ENCODE peak calls at places on chromosome 11, in eight cellular contexts. U is K562, B is HCT116, R is A549, V is HepG2, L is GM23338, J is SK-N-SH, T is GM12878. O is an unnamed sample. For H3K4me1, the result is how much of the 10 kb centered on the place peaks cover.

GRCh38 chr11:19508166-19508565 is 204.5 kb upstream of the NAV2 start:
- DNase-seq in U (peak), B (no peak), R (peak), V (peak), L (no peak), J (no peak), T (no peak), O (peak)

GRCh38 chr11:126357969-126358762 is 2.7 kb downstream of the ST3GAL4 start:
- DNase-seq in U (no peak), B (no peak), R (no peak), V (peak), L (no peak), J (no peak), T (no peak), O (no peak)

GRCh38 chr11:73257342-73258103 is 14.6 kb upstream of the P2RY6 start:
- DNase-seq in U (no peak), B (peak), R (peak), V (peak), L (peak), J (no peak), T (no peak), O (no peak)

GRCh38 chr11:45082744-45083543 is 63.5 kb upstream of the PRDM11 start:
- DNase-seq in U (no peak), B (no peak), R (no peak), V (no peak), L (peak), J (no peak), T (no peak), O (no peak)

GRCh38 chr11:119835804-119836203 is 106.8 kb upstream of the NECTIN1 start:
- DNase-seq in U (no peak), B (no peak), R (no peak), V (no peak), L (no peak), J (no peak), T (no peak), O (no peak)

GRCh38 chr11:22521226-22521625 is 104.4 kb downstream of the FANCF start:
- DNase-seq in U (peak), B (peak), R (peak), V (peak), L (no peak), J (no peak), T (no peak), O (no peak)

GRCh38 chr11:76339217-76339616 is 41.7 kb downstream of the THAP12 start:
- DNase-seq in U (no peak), B (no peak), R (no peak), V (no peak), L (no peak), J (no peak), T (no peak), O (no peak)

GRCh38 chr11:774873-775592 is 2.3 kb downstream of the GATD1 start:
- DNase-seq in U (no peak), B (no peak), R (no peak), V (no peak), L (no peak), J (no peak), T (no peak), O (no peak)

GRCh38 chr11:126160345-126161145 is 50.9 kb downstream of the RPUSD4 start:
- DNase-seq in U (no peak), B (no peak), R (no peak), V (no peak), L (no peak), J (peak), T (no peak), O (no peak)

GRCh38 chr11:69931994-69932910 is 113.0 kb upstream of the FGF3 start:
- DNase-seq in U (no peak), B (no peak), R (no peak), V (no peak), L (no peak), J (no peak), T (no peak), O (no peak)

GRCh38 chr11:75475767-75476650 is 43.0 kb upstream of the KLHL35 start:
- DNase-seq in U (peak), B (no peak), R (no peak), V (no peak), L (no peak), J (no peak), T (no peak), O (no peak)

GRCh38 chr11:69361466-69361865 is 67.5 kb downstream of the MYEOV start:
- DNase-seq in U (no peak), B (no peak), R (no peak), V (no peak), L (no peak), J (no peak), T (no peak), O (no peak)

GRCh38 chr11:110886241-110886640 is 174.0 kb upstream of the ARHGAP20 start:
- DNase-seq in U (no peak), B (no peak), R (no peak), V (no peak), L (no peak), J (no peak), T (no peak), O (no peak)

GRCh38 chr11:67275606-67276409 is 9.5 kb downstream of the GRK2 start:
- DNase-seq in U (no peak), B (no peak), R (no peak), V (no peak), L (no peak), J (no peak), T (no peak), O (no peak)

GRCh38 chr11:70212227-70212811 is 9.2 kb downstream of the FADD start:
- DNase-seq in U (no peak), B (no peak), R (no peak), V (peak), L (peak), J (no peak), T (no peak), O (no peak)

GRCh38 chr11:69563946-69564780 is 76.8 kb upstream of the CCND1 start:
- DNase-seq in U (no peak), B (no peak), R (no peak), V (peak), L (no peak), J (no peak), T (no peak), O (no peak)

GRCh38 chr11:45994421-45995341 is 72.2 kb downstream of the LARGE2 start:
- DNase-seq in U (peak), B (no peak), R (no peak), V (no peak), L (peak), J (peak), T (no peak), O (no peak)

GRCh38 chr11:120573756-120574354 is 62.3 kb downstream of the GRIK4 start:
- DNase-seq in U (no peak), B (no peak), R (no peak), V (no peak), L (no peak), J (no peak), T (no peak), O (no peak)

GRCh38 chr11:88175707-88176066 is 444 bp upstream of the RAB38 start:
- DNase-seq in U (peak), B (no peak), R (no peak), V (no peak), L (peak), J (no peak), T (no peak), O (no peak)

GRCh38 chr11:19389787-19390303 is 149.1 kb upstream of the E2F8 start:
- DNase-seq in U (no peak), B (no peak), R (no peak), V (peak), L (no peak), J (no peak), T (no peak), O (no peak)

GRCh38 chr11:723120-723883 is 17.3 kb downstream of the EPS8L2 start:
- DNase-seq in U (peak), B (no peak), R (peak), V (peak), L (peak), J (peak), T (no peak), O (no peak)

GRCh38 chr11:115126515-115127208 is 377.6 kb downstream of the CADM1 start:
- DNase-seq in U (no peak), B (no peak), R (no peak), V (no peak), L (no peak), J (no peak), T (no peak), O (no peak)

GRCh38 chr11:84227970-84228369 is 941.8 kb upstream of the CCDC90B start:
- DNase-seq in U (no peak), B (no peak), R (no peak), V (no peak), L (no peak), J (no peak), T (no peak), O (no peak)

GRCh38 chr11:86743223-86744118 is 56.9 kb upstream of the PRSS23 start:
- DNase-seq in U (peak), B (peak), R (peak), V (peak), L (no peak), J (no peak), T (no peak), O (peak)

GRCh38 chr11:122697636-122698167 is 42.2 kb downstream of the UBASH3B start:
- DNase-seq in U (no peak), B (no peak), R (no peak), V (no peak), L (no peak), J (no peak), T (no peak), O (no peak)

GRCh38 chr11:94305146-94305545 is 766 bp downstream of the IZUMO1R start:
- DNase-seq in U (no peak), B (no peak), R (no peak), V (no peak), L (no peak), J (no peak), T (no peak), O (no peak)

GRCh38 chr11:20037358-20037757 is 122.9 kb downstream of the DBX1 start:
- DNase-seq in U (no peak), B (no peak), R (no peak), V (no peak), L (no peak), J (no peak), T (no peak), O (no peak)

GRCh38 chr11:86949995-86950993 is 4.9 kb downstream of the FZD4 start:
- DNase-seq in U (no peak), B (no peak), R (no peak), V (no peak), L (no peak), J (no peak), T (no peak), O (no peak)

GRCh38 chr11:36300651-36301050 is 4.6 kb downstream of the PRR5L start:
- DNase-seq in U (no peak), B (no peak), R (no peak), V (no peak), L (no peak), J (no peak), T (no peak), O (no peak)

GRCh38 chr11:134032031-134032430 is 36.8 kb upstream of the JAM3 start:
- DNase-seq in U (no peak), B (no peak), R (no peak), V (no peak), L (no peak), J (no peak), T (no peak), O (no peak)

GRCh38 chr11:84541711-84542340 is 1085.3 kb downstream of the DLG2 start:
- DNase-seq in U (no peak), B (no peak), R (no peak), V (no peak), L (no peak), J (no peak), T (no peak), O (no peak)

GRCh38 chr11:131606936-131607335 is 236.5 kb downstream of the NTM start:
- DNase-seq in U (no peak), B (no peak), R (no peak), V (no peak), L (no peak), J (no peak), T (no peak), O (no peak)

GRCh38 chr11:110891411-110891810 is 179.2 kb upstream of the ARHGAP20 start:
- DNase-seq in U (no peak), B (no peak), R (no peak), V (no peak), L (no peak), J (no peak), T (no peak), O (no peak)

GRCh38 chr11:114162719-114163123 is 103.2 kb downstream of the ZBTB16 start:
- DNase-seq in U (no peak), B (no peak), R (peak), V (no peak), L (no peak), J (peak), T (no peak), O (no peak)

GRCh38 chr11:64867748-64868462 is 10.5 kb downstream of the EHD1 start:
- DNase-seq in U (no peak), B (no peak), R (no peak), V (no peak), L (no peak), J (no peak), T (no peak), O (no peak)

GRCh38 chr11:64864473-64865285 is 13.7 kb downstream of the EHD1 start:
- DNase-seq in U (no peak), B (no peak), R (no peak), V (no peak), L (no peak), J (no peak), T (no peak), O (no peak)

GRCh38 chr11:64864135-64864472 is 14.3 kb downstream of the EHD1 start:
- DNase-seq in U (no peak), B (no peak), R (no peak), V (no peak), L (no peak), J (no peak), T (no peak), O (no peak)

GRCh38 chr11:64865286-64866172 is 12.9 kb downstream of the EHD1 start:
- DNase-seq in U (no peak), B (no peak), R (no peak), V (no peak), L (no peak), J (no peak), T (no peak), O (no peak)

GRCh38 chr11:64866173-64866491 is 12.3 kb downstream of the EHD1 start:
- DNase-seq in U (no peak), B (no peak), R (no peak), V (no peak), L (no peak), J (no peak), T (no peak), O (no peak)
- H3K4me3 ChIP-seq in U (no peak), B (no peak), R (no peak), V (no peak), L (no peak), J (no peak), T (peak), O (no peak)

GRCh38 chr11:11980841-11981308 is 27.6 kb downstream of the DKK3 start:
- DNase-seq in U (no peak), B (no peak), R (no peak), V (no peak), L (no peak), J (no peak), T (no peak), O (no peak)
- H3K4me1 ChIP-seq in U (under half), B (under half), R (half or more), V (under half), L (under half), J (half or more), T (under half), O (under half)

DNA sequence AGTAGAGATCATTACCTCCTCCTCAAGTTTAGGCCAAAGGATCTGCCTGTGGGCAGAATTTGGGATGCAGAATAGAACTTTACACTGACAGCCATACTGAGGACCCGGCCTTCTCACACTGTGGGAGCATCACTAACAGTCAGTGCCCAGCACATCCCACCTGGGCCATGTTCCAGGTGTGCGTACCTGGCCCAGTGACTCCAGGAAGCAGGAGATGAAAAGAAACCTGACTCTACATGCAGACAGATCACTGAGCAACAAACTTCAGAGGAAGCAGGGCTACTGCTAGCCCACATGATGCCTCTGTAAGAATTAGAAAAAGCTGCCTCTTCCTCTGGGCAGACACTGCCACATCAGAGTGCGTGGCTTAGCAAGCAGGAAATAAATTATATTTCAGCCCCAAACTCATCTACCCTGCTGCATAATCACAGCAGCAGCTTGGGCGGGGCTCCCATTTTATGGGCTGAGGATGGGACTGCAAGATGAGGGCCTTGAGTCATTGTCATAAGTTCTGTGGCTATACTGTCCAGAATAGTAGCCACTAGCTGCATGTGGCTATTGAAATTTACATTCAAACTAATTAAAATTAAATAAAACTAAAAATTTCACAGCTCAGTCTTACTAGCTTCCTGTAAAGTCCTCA is 6.0 kb upstream of the LMO2 start:
- DNase-seq in U (peak), B (no peak), R (no peak), V (no peak), L (no peak), J (no peak), T (no peak), O (no peak)
- TF ChIP-seq REST in U (no peak), B (no peak), R (no peak), V (no peak), L (no peak), J (no peak), T (no peak), O (no peak)

GRCh38 chr11:78438298-78438975 is 20.8 kb upstream of the GAB2 start:
- DNase-seq in U (no peak), B (no peak), R (no peak), V (no peak), L (no peak), J (no peak), T (no peak), O (no peak)
- H3K4me3 ChIP-seq in U (no peak), B (no peak), R (no peak), V (no peak), L (no peak), J (no peak), T (no peak), O (no peak)

O was measured in Panc1.